ENCODE peak calls at places on chromosomes 13 and 19, in nine cellular contexts. One of them, this sample, is unnamed.

GRCh38 chr13:93624371-93624777 is 397.8 kb downstream of the GPC6 start:
- DNase-seq in ascending aorta: no peak
- DNase-seq in heart right ventricle: no peak
- DNase-seq in left lung: no peak
- DNase-seq in GM23248: no peak
- DNase-seq in ovary: no peak
- DNase-seq in neuronal stem cell: no peak
- DNase-seq in transverse colon: no peak
- DNase-seq in OCI-LY7: no peak
- DNase-seq in this sample: no peak

GRCh38 chr19:47037766-47038165 is 10.7 kb downstream of the TMEM160 start:
- DNase-seq in ascending aorta: no peak
- DNase-seq in heart right ventricle: no peak
- DNase-seq in left lung: no peak
- DNase-seq in GM23248: no peak
- DNase-seq in ovary: no peak
- DNase-seq in neuronal stem cell: no peak
- DNase-seq in transverse colon: no peak
- DNase-seq in OCI-LY7: no peak
- DNase-seq in this sample: no peak

GRCh38 chr13:21338651-21339278 is 120.3 kb downstream of the ZDHHC20 start:
- DNase-seq in ascending aorta: no peak
- DNase-seq in heart right ventricle: no peak
- DNase-seq in left lung: no peak
- DNase-seq in GM23248: no peak
- DNase-seq in ovary: no peak
- DNase-seq in neuronal stem cell: no peak
- DNase-seq in transverse colon: no peak
- DNase-seq in OCI-LY7: no peak
- DNase-seq in this sample: no peak

GRCh38 chr19:17255150-17255621 is 9.4 kb downstream of the USHBP1 start:
- DNase-seq in ascending aorta: no peak
- DNase-seq in heart right ventricle: no peak
- DNase-seq in left lung: no peak
- DNase-seq in GM23248: no peak
- DNase-seq in ovary: no peak
- DNase-seq in neuronal stem cell: no peak
- DNase-seq in transverse colon: no peak
- DNase-seq in OCI-LY7: no peak
- DNase-seq in this sample: peak; percentile 65

GRCh38 chr19:54551950-54552912 is 21.4 kb upstream of the LILRA2 start:
- DNase-seq in ascending aorta: peak; percentile 69
- DNase-seq in heart right ventricle: peak; percentile 34
- DNase-seq in left lung: peak; percentile 87
- DNase-seq in GM23248: no peak
- DNase-seq in ovary: no peak
- DNase-seq in neuronal stem cell: no peak
- DNase-seq in transverse colon: peak; percentile 21
- DNase-seq in OCI-LY7: no peak
- DNase-seq in this sample: peak; percentile 55

GRCh38 chr19:55434356-55434755 is 8.7 kb downstream of the SHISA7 start:
- DNase-seq in ascending aorta: no peak
- DNase-seq in heart right ventricle: no peak
- DNase-seq in left lung: peak; percentile 4
- DNase-seq in GM23248: no peak
- DNase-seq in ovary: no peak
- DNase-seq in neuronal stem cell: no peak
- DNase-seq in transverse colon: no peak
- DNase-seq in OCI-LY7: no peak
- DNase-seq in this sample: no peak

GRCh38 chr13:98539655-98540054 is 37.3 kb downstream of the STK24 start:
- DNase-seq in ascending aorta: no peak
- DNase-seq in heart right ventricle: no peak
- DNase-seq in left lung: no peak
- DNase-seq in GM23248: peak; percentile 73
- DNase-seq in ovary: no peak
- DNase-seq in neuronal stem cell: no peak
- DNase-seq in transverse colon: no peak
- DNase-seq in OCI-LY7: no peak
- DNase-seq in this sample: no peak

GRCh38 chr13:106905380-106906259 is 337.7 kb upstream of the ARGLU1 start:
- DNase-seq in ascending aorta: no peak
- DNase-seq in heart right ventricle: peak; percentile 14
- DNase-seq in left lung: no peak
- DNase-seq in GM23248: no peak
- DNase-seq in ovary: no peak
- DNase-seq in neuronal stem cell: no peak
- DNase-seq in transverse colon: no peak
- DNase-seq in OCI-LY7: no peak
- DNase-seq in this sample: no peak

GRCh38 chr19:46755077-46755852 is 9.0 kb upstream of the STRN4 start:
- DNase-seq in ascending aorta: peak; percentile 71
- DNase-seq in heart right ventricle: peak; percentile 26
- DNase-seq in left lung: peak; percentile 81
- DNase-seq in GM23248: peak; percentile 67
- DNase-seq in ovary: no peak
- DNase-seq in neuronal stem cell: no peak
- DNase-seq in transverse colon: no peak
- DNase-seq in OCI-LY7: no peak
- DNase-seq in this sample: peak; percentile 56

GRCh38 chr19:3056454-3057016 is 5.8 kb downstream of the TLE5 start:
- DNase-seq in ascending aorta: no peak
- DNase-seq in heart right ventricle: no peak
- DNase-seq in left lung: no peak
- DNase-seq in GM23248: no peak
- DNase-seq in ovary: peak; percentile 72
- DNase-seq in neuronal stem cell: no peak
- DNase-seq in transverse colon: no peak
- DNase-seq in OCI-LY7: no peak
- DNase-seq in this sample: no peak

GRCh38 chr19:49186108-49186507 is 28.5 kb downstream of the TRPM4 start:
- DNase-seq in ascending aorta: no peak
- DNase-seq in heart right ventricle: no peak
- DNase-seq in left lung: no peak
- DNase-seq in GM23248: no peak
- DNase-seq in ovary: no peak
- DNase-seq in neuronal stem cell: no peak
- DNase-seq in transverse colon: no peak
- DNase-seq in OCI-LY7: peak; percentile 49
- DNase-seq in this sample: no peak

GRCh38 chr13:103640617-103641016 is 574.4 kb upstream of the SLC10A2 start:
- DNase-seq in ascending aorta: no peak
- DNase-seq in heart right ventricle: no peak
- DNase-seq in left lung: no peak
- DNase-seq in GM23248: no peak
- DNase-seq in ovary: no peak
- DNase-seq in neuronal stem cell: no peak
- DNase-seq in transverse colon: no peak
- DNase-seq in OCI-LY7: no peak
- DNase-seq in this sample: no peak

GRCh38 chr19:13872695-13873389 is 4.1 kb upstream of the NANOS3 start:
- DNase-seq in ascending aorta: no peak
- DNase-seq in heart right ventricle: peak; percentile 42
- DNase-seq in left lung: peak; percentile 83
- DNase-seq in GM23248: no peak
- DNase-seq in ovary: peak; percentile 46
- DNase-seq in neuronal stem cell: peak; percentile 75
- DNase-seq in transverse colon: no peak
- DNase-seq in OCI-LY7: no peak
- DNase-seq in this sample: no peak
- H3K4me3 ChIP-seq in ascending aorta: peak overlapping the region; percentile 18
- H3K4me3 ChIP-seq in heart right ventricle: peak overlapping the region; percentile 18
- H3K4me3 ChIP-seq in left lung: peak overlapping the region; percentile 36
- H3K4me3 ChIP-seq in GM23248: peak overlapping the region; percentile 2
- H3K4me3 ChIP-seq in ovary: peak overlapping the region; percentile 12
- H3K4me3 ChIP-seq in neuronal stem cell: peak overlapping the region; percentile 25
- H3K4me3 ChIP-seq in transverse colon: peak overlapping the region; percentile 27
- H3K4me3 ChIP-seq in OCI-LY7: peak overlapping the region; percentile 39
- H3K4me3 ChIP-seq in this sample: peak overlapping the region; percentile 48

GRCh38 chr19:45250216-45250831 is 747 bp upstream of the MARK4 start:
- DNase-seq in ascending aorta: no peak
- DNase-seq in heart right ventricle: no peak
- DNase-seq in left lung: no peak
- DNase-seq in GM23248: no peak
- DNase-seq in ovary: no peak
- DNase-seq in neuronal stem cell: no peak
- DNase-seq in transverse colon: peak; percentile 16
- DNase-seq in OCI-LY7: no peak
- DNase-seq in this sample: no peak
- H3K27ac ChIP-seq in ascending aorta: peak overlapping the region; percentile 58
- H3K27ac ChIP-seq in heart right ventricle: peak overlapping the region; percentile 78
- H3K27ac ChIP-seq in left lung: no peak overlapping the region
- H3K27ac ChIP-seq in GM23248: no peak overlapping the region
- H3K27ac ChIP-seq in ovary: no peak overlapping the region
- H3K27ac ChIP-seq in neuronal stem cell: no peak overlapping the region
- H3K27ac ChIP-seq in transverse colon: peak overlapping the region; percentile 76
- H3K27ac ChIP-seq in OCI-LY7: no peak overlapping the region
- H3K27ac ChIP-seq in this sample: peak overlapping the region; percentile 68

GRCh38 chr19:38900816-38901215 is 1.0 kb downstream of the NFKBIB start:
- DNase-seq in ascending aorta: no peak
- DNase-seq in heart right ventricle: no peak
- DNase-seq in left lung: no peak
- DNase-seq in GM23248: peak; percentile 26
- DNase-seq in ovary: no peak
- DNase-seq in neuronal stem cell: no peak
- DNase-seq in transverse colon: no peak
- DNase-seq in OCI-LY7: no peak
- DNase-seq in this sample: no peak
- H3K4me3 ChIP-seq in ascending aorta: peak overlapping the region; percentile 89
- H3K4me3 ChIP-seq in heart right ventricle: no peak overlapping the region
- H3K4me3 ChIP-seq in left lung: peak overlapping the region; percentile 78
- H3K4me3 ChIP-seq in GM23248: peak overlapping the region; percentile 92
- H3K4me3 ChIP-seq in ovary: no peak overlapping the region
- H3K4me3 ChIP-seq in neuronal stem cell: peak overlapping the region; percentile 64
- H3K4me3 ChIP-seq in transverse colon: no peak overlapping the region
- H3K4me3 ChIP-seq in OCI-LY7: peak overlapping the region; percentile 83
- H3K4me3 ChIP-seq in this sample: peak overlapping the region; percentile 74

DNA sequence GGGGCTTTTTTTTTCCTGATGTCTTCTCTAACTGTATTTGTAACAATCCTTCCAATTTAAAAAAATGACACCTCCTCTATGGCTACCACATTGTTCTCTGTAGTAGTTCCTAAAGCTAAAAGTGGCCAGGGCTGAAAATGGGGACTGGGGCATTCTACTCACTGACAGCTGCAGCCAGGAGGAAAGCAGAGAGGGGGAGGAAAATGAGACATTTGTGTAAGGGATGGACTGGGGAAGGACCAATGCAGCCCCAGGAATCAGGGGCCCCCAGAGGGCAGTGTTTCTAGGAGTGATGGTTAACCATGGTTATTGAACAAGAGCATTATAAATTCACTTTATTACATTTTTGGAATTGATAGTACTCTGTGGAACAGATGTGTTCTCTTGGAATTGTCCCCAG is 34.3 kb upstream of the C1QTNF9 start:
- DNase-seq in ascending aorta: no peak
- DNase-seq in heart right ventricle: no peak
- DNase-seq in left lung: no peak
- DNase-seq in GM23248: no peak
- DNase-seq in ovary: no peak
- DNase-seq in neuronal stem cell: no peak
- DNase-seq in transverse colon: no peak
- DNase-seq in OCI-LY7: no peak
- DNase-seq in this sample: no peak
- H3K27ac ChIP-seq in ascending aorta: no peak overlapping the region
- H3K27ac ChIP-seq in heart right ventricle: peak overlapping the region; percentile 90
- H3K27ac ChIP-seq in left lung: no peak overlapping the region
- H3K27ac ChIP-seq in GM23248: no peak overlapping the region
- H3K27ac ChIP-seq in ovary: peak overlapping the region; percentile 93
- H3K27ac ChIP-seq in neuronal stem cell: no peak overlapping the region
- H3K27ac ChIP-seq in transverse colon: peak overlapping the region; percentile 16
- H3K27ac ChIP-seq in OCI-LY7: no peak overlapping the region
- H3K27ac ChIP-seq in this sample: peak overlapping the region; percentile 43

GRCh38 chr19:39532233-39533002 is at the start of gene EID2B:
- DNase-seq in ascending aorta: peak; percentile 97
- DNase-seq in heart right ventricle: peak; percentile 97
- DNase-seq in left lung: peak; percentile 99
- DNase-seq in GM23248: peak; percentile 99
- DNase-seq in ovary: peak; percentile 98
- DNase-seq in neuronal stem cell: peak; percentile 98
- DNase-seq in transverse colon: peak; percentile 95
- DNase-seq in OCI-LY7: peak; percentile 98
- DNase-seq in this sample: peak; percentile 98

GRCh38 chr19:39531834-39532232 is 819 bp downstream of the EID2B start:
- DNase-seq in ascending aorta: no peak
- DNase-seq in heart right ventricle: no peak
- DNase-seq in left lung: no peak
- DNase-seq in GM23248: peak; percentile 35
- DNase-seq in ovary: no peak
- DNase-seq in neuronal stem cell: no peak
- DNase-seq in transverse colon: no peak
- DNase-seq in OCI-LY7: no peak
- DNase-seq in this sample: no peak

GRCh38 chr19:39533791-39534190 is 1.1 kb upstream of the EID2B start:
- DNase-seq in ascending aorta: no peak
- DNase-seq in heart right ventricle: no peak
- DNase-seq in left lung: no peak
- DNase-seq in GM23248: no peak
- DNase-seq in ovary: no peak
- DNase-seq in neuronal stem cell: no peak
- DNase-seq in transverse colon: no peak
- DNase-seq in OCI-LY7: no peak
- DNase-seq in this sample: no peak

GRCh38 chr19:39533003-39533512 is 406 bp upstream of the EID2B start:
- DNase-seq in ascending aorta: no peak
- DNase-seq in heart right ventricle: no peak
- DNase-seq in left lung: no peak
- DNase-seq in GM23248: no peak
- DNase-seq in ovary: no peak
- DNase-seq in neuronal stem cell: no peak
- DNase-seq in transverse colon: no peak
- DNase-seq in OCI-LY7: no peak
- DNase-seq in this sample: no peak
- H3K4me3 ChIP-seq in ascending aorta: no peak overlapping the region
- H3K4me3 ChIP-seq in heart right ventricle: no peak overlapping the region
- H3K4me3 ChIP-seq in left lung: peak overlapping the region; percentile 87
- H3K4me3 ChIP-seq in GM23248: peak overlapping the region; percentile 92
- H3K4me3 ChIP-seq in ovary: peak overlapping the region; percentile 95
- H3K4me3 ChIP-seq in neuronal stem cell: peak overlapping the region; percentile 16
- H3K4me3 ChIP-seq in transverse colon: no peak overlapping the region
- H3K4me3 ChIP-seq in OCI-LY7: peak overlapping the region; percentile 89
- H3K4me3 ChIP-seq in this sample: peak overlapping the region; percentile 88

This sample was measured in lower lobe of right lung.